ENCODE peak calls at places on chromosomes 7 and 10, in six cellular contexts. Z is SK-N-SH, E is HCT116, V is H9, D is fibroblast of lung, R is IMR-90. B is an unnamed sample.
A peak's percentile ranks its signal among the peaks of the same experiment; 100 is the strongest.

GRCh38 chr10:58641095-58641531 is 128.4 kb downstream of the BICC1 start:
- DNase-seq in V (no peak), Z (peak; percentile 20), D (peak; percentile 88), E (peak; percentile 18), R (peak; percentile 92), B (no peak)

GRCh38 chr7:38825721-38826440 is 83.1 kb downstream of the VPS41 start:
- DNase-seq in E (no peak), Z (no peak), D (no peak), R (no peak), V (no peak), B (no peak)

GRCh38 chr7:5354460-5355279 is 69.0 kb downstream of the TNRC18 start:
- DNase-seq in V (peak; percentile 74), Z (peak; percentile 99), R (peak; percentile 43), E (no peak), D (no peak), B (no peak)

GRCh38 chr7:102404005-102404861 is 8.1 kb downstream of the PRKRIP1 start:
- DNase-seq in E (peak; percentile 35), Z (peak; percentile 82), D (peak; percentile 49), R (peak; percentile 47), V (peak; percentile 72), B (peak; percentile 23)

GRCh38 chr10:75402486-75403143 is 1.1 kb upstream of the ZNF503 start:
- DNase-seq in E (no peak), R (no peak), D (no peak), Z (peak; percentile 58), V (peak; percentile 59), B (no peak)

GRCh38 chr7:132723506-132724081 is 147.3 kb upstream of the PLXNA4 start:
- DNase-seq in Z (no peak), R (no peak), V (no peak), E (no peak), D (no peak), B (no peak)

GRCh38 chr10:3000063-3000462 is 67.3 kb upstream of the PFKP start:
- DNase-seq in E (no peak), Z (no peak), V (no peak), D (no peak), R (no peak), B (no peak)

GRCh38 chr10:121942749-121943148 is 14.9 kb upstream of the ATE1 start:
- DNase-seq in D (peak; percentile 92), R (peak; percentile 94), E (no peak), V (no peak), Z (no peak), B (no peak)

GRCh38 chr7:92645531-92646061 is 55.4 kb upstream of the FAM133B start:
- DNase-seq in D (no peak), Z (no peak), E (peak; percentile 45), V (no peak), R (peak; percentile 15), B (no peak)

GRCh38 chr10:61592581-61592980 is 70.1 kb upstream of the CABCOCO1 start:
- DNase-seq in Z (no peak), R (no peak), V (peak; percentile 47), E (peak; percentile 33), D (peak; percentile 10), B (no peak)

GRCh38 chr7:89042963-89043362 is 247.4 kb upstream of the TEX47 start:
- DNase-seq in Z (no peak), V (no peak), R (no peak), E (no peak), D (no peak), B (no peak)

GRCh38 chr7:66050990-66051424 is 24.6 kb upstream of the ASL start:
- DNase-seq in D (peak; percentile 96), V (no peak), R (peak; percentile 94), E (no peak), Z (no peak), B (no peak)

GRCh38 chr7:11345621-11346020 is 371.9 kb downstream of the PHF14 start:
- DNase-seq in V (no peak), R (no peak), D (no peak), Z (no peak), E (no peak), B (no peak)

GRCh38 chr10:113539789-113540188 is 13.1 kb upstream of the HABP2 start:
- DNase-seq in R (peak; percentile 36), D (peak; percentile 19), Z (no peak), E (no peak), V (no peak), B (no peak)

GRCh38 chr7:45244996-45245395 is 87.4 kb downstream of the RAMP3 start:
- DNase-seq in R (no peak), D (no peak), V (no peak), E (no peak), Z (no peak), B (no peak)

GRCh38 chr10:69457771-69458237 is 6.5 kb downstream of the TSPAN15 start:
- DNase-seq in E (no peak), V (no peak), Z (no peak), R (no peak), D (no peak), B (no peak)

GRCh38 chr7:6423942-6424701 is 23.6 kb downstream of the DAGLB start:
- DNase-seq in R (no peak), V (no peak), Z (peak; percentile 44), E (no peak), D (no peak), B (no peak)

GRCh38 chr10:36591436-36591835 is 534.0 kb upstream of the ANKRD30A start:
- DNase-seq in R (no peak), D (no peak), E (no peak), Z (no peak), V (no peak), B (no peak)

GRCh38 chr10:2968401-2968800 is 98.9 kb upstream of the PFKP start:
- DNase-seq in V (no peak), R (peak; percentile 67), Z (no peak), E (no peak), D (no peak), B (no peak)

GRCh38 chr10:31927597-31928530 is 767 bp downstream of the ARHGAP12 start:
- DNase-seq in D (peak; percentile 54), Z (peak; percentile 84), R (peak; percentile 44), V (peak; percentile 75), E (no peak), B (peak; percentile 47)

GRCh38 chr7:92831716-92832622 is 4.4 kb downstream of the CDK6 start:
- DNase-seq in D (peak; percentile 83), R (peak; percentile 96), Z (peak; percentile 22), E (no peak), V (no peak), B (no peak)

GRCh38 chr7:28409716-28410627 is 2.3 kb upstream of the CREB5 start:
- DNase-seq in V (peak; percentile 60), Z (peak; percentile 76), D (peak; percentile 40), R (peak; percentile 32), E (no peak), B (peak; percentile 45)

GRCh38 chr10:21100871-21101514 is 203.9 kb upstream of the NEBL start:
- DNase-seq in V (no peak), Z (no peak), D (peak; percentile 61), E (no peak), R (no peak), B (no peak)

DNA sequence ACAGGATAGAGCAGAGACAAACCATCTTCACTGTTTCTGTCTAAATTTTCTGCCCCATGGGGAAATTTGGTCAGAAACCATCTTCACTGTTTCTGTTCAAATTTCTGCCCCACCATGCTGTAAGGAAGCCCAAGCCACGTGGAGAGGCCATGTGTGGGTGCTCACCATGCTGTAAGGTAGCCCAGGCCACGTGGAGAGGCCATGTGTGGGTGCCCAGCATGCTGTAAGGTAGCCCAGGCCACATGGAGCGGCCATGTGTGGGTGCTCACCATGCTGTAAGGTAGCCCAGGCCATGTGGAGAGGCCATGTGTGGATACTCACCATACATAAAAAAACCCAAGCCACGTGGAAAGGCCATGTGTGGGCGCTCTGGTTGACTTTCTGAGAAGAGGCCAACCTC is 1088.7 kb upstream of the AUTS2 start:
- DNase-seq in R (no peak), E (no peak), V (no peak), D (no peak), Z (no peak), B (no peak)
- H2AFZ ChIP-seq in R (no peak overlapping the region), E (no peak overlapping the region), V (no peak overlapping the region), D (no peak overlapping the region), Z (no peak overlapping the region), B (no peak overlapping the region)

DNA sequence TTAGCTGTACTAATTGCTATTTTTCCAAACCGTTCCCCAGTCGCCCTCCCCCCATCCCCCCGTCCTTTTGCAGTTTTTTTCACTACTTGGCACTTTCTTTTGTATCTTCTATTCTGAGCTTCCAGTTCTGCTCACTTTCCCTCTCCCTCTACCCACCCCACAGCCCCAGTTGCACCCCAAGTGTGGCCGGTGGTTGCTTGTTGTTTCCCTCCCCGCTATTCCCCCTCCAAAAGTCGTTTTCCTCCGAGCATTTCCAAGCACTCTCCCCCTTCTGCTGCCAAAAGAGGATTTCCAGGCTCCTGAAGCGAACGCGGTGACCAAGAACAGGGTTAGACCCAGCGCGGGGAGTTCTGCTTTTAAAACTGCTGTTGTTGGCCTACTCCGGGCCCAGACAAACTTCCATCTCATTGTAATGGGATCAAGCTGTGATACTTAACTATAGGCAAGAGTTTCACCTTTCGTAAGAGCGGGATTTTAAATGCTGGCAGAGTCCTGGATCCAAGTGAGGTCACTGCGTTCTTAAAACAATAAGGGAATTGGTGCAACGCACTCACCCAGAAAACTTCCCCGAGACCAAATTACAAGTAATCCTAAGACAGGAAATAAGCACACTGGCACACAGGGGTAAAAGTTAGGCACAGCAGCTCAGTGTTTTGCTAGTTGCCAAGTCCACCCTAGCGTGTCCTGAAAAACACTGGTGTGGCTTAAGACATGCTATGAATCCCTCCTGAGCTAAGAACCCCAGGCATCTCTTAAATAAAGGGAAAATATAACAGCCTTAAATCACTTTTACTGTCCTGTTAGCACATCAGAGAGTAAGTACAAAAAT is 1.5 kb upstream of the RGS10 start:
- DNase-seq in V (no peak), Z (no peak), E (no peak), R (no peak), D (no peak), B (peak; percentile 26)
- H3K27me3 ChIP-seq in V (peaks cover 23% of the 10 kb centered on the region), Z (no peaks in the 10 kb centered on the region), E (peaks cover 3% of the 10 kb centered on the region), R (no peaks in the 10 kb centered on the region), D (peaks cover 3% of the 10 kb centered on the region), B (peaks cover 24% of the 10 kb centered on the region)

DNA sequence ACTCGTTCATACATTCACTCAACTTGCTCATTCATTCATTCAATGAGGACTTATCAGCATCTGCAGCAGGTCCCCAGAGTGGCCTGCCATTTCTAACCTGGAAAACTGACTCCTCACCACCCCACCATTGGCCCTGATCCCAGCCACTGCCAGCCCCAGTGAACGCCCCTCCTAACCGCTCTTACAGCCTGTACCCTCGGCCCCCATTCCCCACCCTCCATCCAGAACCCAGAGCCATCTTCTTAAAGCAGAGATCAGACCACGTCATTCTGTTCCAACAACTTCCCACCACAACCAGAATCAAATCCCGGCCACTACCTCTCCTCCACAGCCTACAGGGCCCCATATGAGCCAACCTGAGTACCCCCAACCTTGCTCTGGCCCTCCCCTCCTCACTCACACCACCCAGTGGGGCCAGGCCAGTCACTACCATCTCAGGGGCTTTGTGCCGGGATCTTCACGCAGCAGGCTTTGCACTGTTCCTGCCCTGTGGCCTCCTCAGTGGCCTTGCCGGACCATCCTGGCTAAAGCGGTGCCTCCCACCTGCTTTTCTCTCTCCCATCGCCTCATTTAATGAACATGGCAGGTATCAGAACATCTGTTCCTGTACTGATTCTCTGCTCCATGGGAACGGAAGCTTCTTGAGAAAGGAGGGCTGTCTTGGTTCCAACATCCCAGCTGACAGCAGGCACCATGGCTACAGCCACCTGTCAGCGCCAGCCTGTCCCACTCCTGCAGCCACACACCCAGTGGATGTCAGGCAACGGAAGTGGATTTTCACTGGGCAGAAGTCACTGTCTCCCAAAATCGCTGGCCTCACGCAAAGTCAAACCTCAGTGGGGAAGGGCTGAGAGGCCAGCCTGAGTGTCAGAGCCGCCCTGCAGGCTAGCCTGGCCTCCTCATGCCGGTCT is 45.4 kb downstream of the FAM53B start:
- DNase-seq in R (no peak), E (no peak), D (no peak), V (no peak), Z (no peak), B (no peak)
- H3K4me2 ChIP-seq in R (no peak overlapping the region), E (no peak overlapping the region), D (no peak overlapping the region), V (no peak overlapping the region), Z (no peak overlapping the region), B (no peak overlapping the region)

GRCh38 chr7:122082160-122082559 is 61.9 kb downstream of the AASS start:
- DNase-seq in Z (no peak), E (no peak), R (no peak), D (no peak), V (no peak), B (no peak)
- H2AFZ ChIP-seq in Z (no peak overlapping the region), E (no peak overlapping the region), R (no peak overlapping the region), D (no peak overlapping the region), V (no peak overlapping the region), B (no peak overlapping the region)